ENCODE peak calls at places on chromosomes 1 and 21, in six cellular contexts. One of them, this sample, is unnamed.

GRCh38 chr1:98674075-98674781 is 12.7 kb downstream of the SNX7 start:
- DNase-seq in pancreas: no peak
- DNase-seq in astrocyte of the spinal cord: peak
- DNase-seq in tibial artery: no peak
- DNase-seq in AG09309: peak
- DNase-seq in A549: no peak
- DNase-seq in this sample: no peak

GRCh38 chr1:30654188-30654587 is 69.2 kb downstream of the MATN1 start:
- DNase-seq in pancreas: no peak
- DNase-seq in astrocyte of the spinal cord: no peak
- DNase-seq in tibial artery: no peak
- DNase-seq in AG09309: no peak
- DNase-seq in A549: no peak
- DNase-seq in this sample: no peak

GRCh38 chr1:10825592-10825991 is 29.1 kb upstream of the CASZ1 start:
- DNase-seq in pancreas: no peak
- DNase-seq in astrocyte of the spinal cord: no peak
- DNase-seq in tibial artery: no peak
- DNase-seq in AG09309: no peak
- DNase-seq in A549: no peak
- DNase-seq in this sample: no peak

GRCh38 chr1:161994153-161994814 is 29.4 kb downstream of the OLFML2B start:
- DNase-seq in pancreas: no peak
- DNase-seq in astrocyte of the spinal cord: peak
- DNase-seq in tibial artery: peak
- DNase-seq in AG09309: peak
- DNase-seq in A549: no peak
- DNase-seq in this sample: no peak

GRCh38 chr1:91349524-91349923 is 55.1 kb downstream of the HFM1 start:
- DNase-seq in pancreas: no peak
- DNase-seq in astrocyte of the spinal cord: no peak
- DNase-seq in tibial artery: no peak
- DNase-seq in AG09309: no peak
- DNase-seq in A549: no peak
- DNase-seq in this sample: no peak

GRCh38 chr21:43880111-43880985 is 15.3 kb downstream of the AGPAT3 start:
- DNase-seq in pancreas: peak
- DNase-seq in astrocyte of the spinal cord: peak
- DNase-seq in tibial artery: no peak
- DNase-seq in AG09309: no peak
- DNase-seq in A549: no peak
- DNase-seq in this sample: no peak

GRCh38 chr1:58738873-58739272 is 39.0 kb upstream of the MYSM1 start:
- DNase-seq in pancreas: no peak
- DNase-seq in astrocyte of the spinal cord: no peak
- DNase-seq in tibial artery: peak
- DNase-seq in AG09309: no peak
- DNase-seq in A549: no peak
- DNase-seq in this sample: no peak

GRCh38 chr1:8671313-8671917 is 146.0 kb downstream of the RERE start:
- DNase-seq in pancreas: peak
- DNase-seq in astrocyte of the spinal cord: peak
- DNase-seq in tibial artery: peak
- DNase-seq in AG09309: peak
- DNase-seq in A549: peak
- DNase-seq in this sample: no peak

GRCh38 chr21:43812139-43812821 is 22.9 kb downstream of the RRP1 start:
- DNase-seq in pancreas: no peak
- DNase-seq in astrocyte of the spinal cord: no peak
- DNase-seq in tibial artery: peak
- DNase-seq in AG09309: no peak
- DNase-seq in A549: no peak
- DNase-seq in this sample: no peak

GRCh38 chr1:48644190-48644930 is 132.3 kb downstream of the BEND5 start:
- DNase-seq in pancreas: no peak
- DNase-seq in astrocyte of the spinal cord: no peak
- DNase-seq in tibial artery: no peak
- DNase-seq in AG09309: no peak
- DNase-seq in A549: no peak
- DNase-seq in this sample: no peak

GRCh38 chr1:225710804-225711203 is 57.9 kb upstream of the ENAH start:
- DNase-seq in pancreas: no peak
- DNase-seq in astrocyte of the spinal cord: peak
- DNase-seq in tibial artery: no peak
- DNase-seq in AG09309: no peak
- DNase-seq in A549: peak
- DNase-seq in this sample: no peak

GRCh38 chr1:5982868-5983267 is 9.4 kb downstream of the NPHP4 start:
- DNase-seq in pancreas: no peak
- DNase-seq in astrocyte of the spinal cord: no peak
- DNase-seq in tibial artery: no peak
- DNase-seq in AG09309: no peak
- DNase-seq in A549: no peak
- DNase-seq in this sample: no peak

GRCh38 chr1:53573931-53574330 is 114.7 kb downstream of the DMRTB1 start:
- DNase-seq in pancreas: no peak
- DNase-seq in astrocyte of the spinal cord: no peak
- DNase-seq in tibial artery: no peak
- DNase-seq in AG09309: no peak
- DNase-seq in A549: no peak
- DNase-seq in this sample: no peak

GRCh38 chr1:63643926-63644325 is 50.7 kb downstream of the PGM1 start:
- DNase-seq in pancreas: peak
- DNase-seq in astrocyte of the spinal cord: no peak
- DNase-seq in tibial artery: no peak
- DNase-seq in AG09309: no peak
- DNase-seq in A549: no peak
- DNase-seq in this sample: no peak

GRCh38 chr1:145758116-145758515 is 38.8 kb downstream of the CD160 start:
- DNase-seq in pancreas: no peak
- DNase-seq in astrocyte of the spinal cord: no peak
- DNase-seq in tibial artery: no peak
- DNase-seq in AG09309: no peak
- DNase-seq in A549: no peak
- DNase-seq in this sample: no peak

GRCh38 chr1:116168277-116169032 is 57.3 kb downstream of the MAB21L3 start:
- DNase-seq in pancreas: peak
- DNase-seq in astrocyte of the spinal cord: peak
- DNase-seq in tibial artery: peak
- DNase-seq in AG09309: no peak
- DNase-seq in A549: peak
- DNase-seq in this sample: peak

GRCh38 chr1:33535334-33535733 is 62.9 kb downstream of the ZSCAN20 start:
- DNase-seq in pancreas: no peak
- DNase-seq in astrocyte of the spinal cord: no peak
- DNase-seq in tibial artery: no peak
- DNase-seq in AG09309: no peak
- DNase-seq in A549: no peak
- DNase-seq in this sample: no peak

GRCh38 chr1:198651685-198652400 is 13.0 kb downstream of the PTPRC start:
- DNase-seq in pancreas: no peak
- DNase-seq in astrocyte of the spinal cord: no peak
- DNase-seq in tibial artery: no peak
- DNase-seq in AG09309: no peak
- DNase-seq in A549: no peak
- DNase-seq in this sample: no peak

GRCh38 chr1:235864469-235864868 is 2.2 kb downstream of the LYST start:
- DNase-seq in pancreas: no peak
- DNase-seq in astrocyte of the spinal cord: no peak
- DNase-seq in tibial artery: no peak
- DNase-seq in AG09309: no peak
- DNase-seq in A549: no peak
- DNase-seq in this sample: no peak

GRCh38 chr1:210456731-210457130 is 128.0 kb downstream of the HHAT start:
- DNase-seq in pancreas: no peak
- DNase-seq in astrocyte of the spinal cord: no peak
- DNase-seq in tibial artery: no peak
- DNase-seq in AG09309: no peak
- DNase-seq in A549: no peak
- DNase-seq in this sample: no peak

GRCh38 chr1:231724876-231725647 is 98.5 kb downstream of the DISC1 start:
- DNase-seq in pancreas: no peak
- DNase-seq in astrocyte of the spinal cord: peak
- DNase-seq in tibial artery: no peak
- DNase-seq in AG09309: peak
- DNase-seq in A549: peak
- DNase-seq in this sample: no peak

GRCh38 chr1:77605246-77606026 is 77.0 kb downstream of the ZZZ3 start:
- DNase-seq in pancreas: peak
- DNase-seq in astrocyte of the spinal cord: peak
- DNase-seq in tibial artery: peak
- DNase-seq in AG09309: peak
- DNase-seq in A549: no peak
- DNase-seq in this sample: no peak

GRCh38 chr1:100793661-100794060 is 74.1 kb downstream of the VCAM1 start:
- DNase-seq in pancreas: no peak
- DNase-seq in astrocyte of the spinal cord: no peak
- DNase-seq in tibial artery: no peak
- DNase-seq in AG09309: no peak
- DNase-seq in A549: no peak
- DNase-seq in this sample: no peak

GRCh38 chr1:241774017-241774416 is 74.0 kb upstream of the EXO1 start:
- DNase-seq in pancreas: no peak
- DNase-seq in astrocyte of the spinal cord: no peak
- DNase-seq in tibial artery: no peak
- DNase-seq in AG09309: no peak
- DNase-seq in A549: no peak
- DNase-seq in this sample: no peak

GRCh38 chr1:216447898-216448568 is 24.8 kb upstream of the USH2A start:
- DNase-seq in pancreas: no peak
- DNase-seq in astrocyte of the spinal cord: peak
- DNase-seq in tibial artery: no peak
- DNase-seq in AG09309: no peak
- DNase-seq in A549: no peak
- DNase-seq in this sample: no peak

GRCh38 chr1:232377494-232377770 is 252.5 kb downstream of the SIPA1L2 start:
- DNase-seq in pancreas: peak
- DNase-seq in astrocyte of the spinal cord: peak
- DNase-seq in tibial artery: no peak
- DNase-seq in AG09309: no peak
- DNase-seq in A549: no peak
- DNase-seq in this sample: no peak

GRCh38 chr1:958823-959729 is at the start of gene NOC2L:
- DNase-seq in pancreas: peak
- DNase-seq in astrocyte of the spinal cord: peak
- DNase-seq in tibial artery: peak
- DNase-seq in AG09309: no peak
- DNase-seq in A549: no peak
- DNase-seq in this sample: peak

GRCh38 chr1:173409613-173410012 is 67.5 kb upstream of the PRDX6 start:
- DNase-seq in pancreas: no peak
- DNase-seq in astrocyte of the spinal cord: peak
- DNase-seq in tibial artery: peak
- DNase-seq in AG09309: no peak
- DNase-seq in A549: no peak
- DNase-seq in this sample: peak

GRCh38 chr21:32687946-32688345 is 39.9 kb downstream of the SYNJ1 start:
- DNase-seq in pancreas: no peak
- DNase-seq in astrocyte of the spinal cord: no peak
- DNase-seq in tibial artery: no peak
- DNase-seq in AG09309: no peak
- DNase-seq in A549: no peak
- DNase-seq in this sample: no peak

GRCh38 chr1:6447016-6447817 is 18.8 kb downstream of the TNFRSF25 start:
- DNase-seq in pancreas: no peak
- DNase-seq in astrocyte of the spinal cord: no peak
- DNase-seq in tibial artery: no peak
- DNase-seq in AG09309: no peak
- DNase-seq in A549: no peak
- DNase-seq in this sample: no peak

GRCh38 chr1:221439008-221439733 is 302.7 kb downstream of the DUSP10 start:
- DNase-seq in pancreas: no peak
- DNase-seq in astrocyte of the spinal cord: peak
- DNase-seq in tibial artery: no peak
- DNase-seq in AG09309: no peak
- DNase-seq in A549: peak
- DNase-seq in this sample: no peak

GRCh38 chr1:27528701-27529637 is 39.0 kb upstream of the WASF2 start:
- DNase-seq in pancreas: peak
- DNase-seq in astrocyte of the spinal cord: peak
- DNase-seq in tibial artery: peak
- DNase-seq in AG09309: no peak
- DNase-seq in A549: no peak
- DNase-seq in this sample: no peak
- H3K4me3 ChIP-seq in pancreas: peak
- H3K4me3 ChIP-seq in astrocyte of the spinal cord: no peak
- H3K4me3 ChIP-seq in tibial artery: peak
- H3K4me3 ChIP-seq in AG09309: no peak
- H3K4me3 ChIP-seq in A549: no peak
- H3K4me3 ChIP-seq in this sample: no peak

GRCh38 chr1:243345205-243345604 is 89.4 kb downstream of the SDCCAG8 start:
- DNase-seq in pancreas: no peak
- DNase-seq in astrocyte of the spinal cord: peak
- DNase-seq in tibial artery: no peak
- DNase-seq in AG09309: no peak
- DNase-seq in A549: no peak
- DNase-seq in this sample: no peak
- H3K4me3 ChIP-seq in pancreas: no peak
- H3K4me3 ChIP-seq in astrocyte of the spinal cord: no peak
- H3K4me3 ChIP-seq in tibial artery: no peak
- H3K4me3 ChIP-seq in AG09309: no peak
- H3K4me3 ChIP-seq in A549: no peak
- H3K4me3 ChIP-seq in this sample: no peak

DNA sequence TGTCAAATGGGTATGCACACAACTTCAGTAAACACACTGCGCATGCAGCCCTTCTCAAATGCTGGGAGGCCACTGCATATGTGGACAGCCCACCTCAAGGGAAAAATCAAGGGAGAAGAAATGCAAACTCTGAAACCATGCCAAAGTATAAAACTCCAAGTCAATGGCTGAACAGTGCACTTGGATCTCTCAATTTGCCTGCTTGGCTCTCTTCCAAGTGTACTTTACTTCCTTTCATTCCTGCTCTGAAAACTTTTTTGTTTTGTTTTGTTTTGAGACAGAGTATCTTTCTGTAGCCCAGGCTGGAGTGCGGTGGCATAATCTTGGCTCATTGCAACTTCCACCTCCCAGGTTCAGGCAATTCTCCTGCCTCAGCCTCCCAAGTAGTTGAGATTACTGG is 18.8 kb upstream of the COP1 start:
- DNase-seq in pancreas: no peak
- DNase-seq in astrocyte of the spinal cord: no peak
- DNase-seq in tibial artery: no peak
- DNase-seq in AG09309: no peak
- DNase-seq in A549: no peak
- DNase-seq in this sample: no peak
- H3K4me3 ChIP-seq in pancreas: no peak
- H3K4me3 ChIP-seq in astrocyte of the spinal cord: no peak
- H3K4me3 ChIP-seq in tibial artery: no peak
- H3K4me3 ChIP-seq in AG09309: no peak
- H3K4me3 ChIP-seq in A549: no peak
- H3K4me3 ChIP-seq in this sample: no peak

DNA sequence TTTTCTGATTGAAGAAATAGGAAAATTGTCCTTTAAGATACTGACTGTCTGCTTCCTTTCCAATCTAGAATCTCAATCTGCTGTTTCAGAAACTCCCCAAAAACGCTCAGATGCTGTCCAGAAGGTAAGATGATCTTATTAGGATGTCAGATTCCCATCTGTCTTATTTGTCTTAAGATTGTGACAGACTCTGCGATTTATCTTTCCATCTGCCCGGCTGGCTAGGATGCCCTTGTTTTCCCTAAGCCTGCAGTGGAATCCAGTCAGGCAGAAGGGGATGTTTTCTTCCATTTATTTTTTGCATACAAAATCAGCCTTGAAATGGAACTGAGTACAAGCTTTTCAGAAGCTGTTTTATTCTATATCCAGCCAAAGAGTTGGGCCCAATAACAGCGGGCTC is 96.5 kb downstream of the FMN2 start:
- DNase-seq in pancreas: no peak
- DNase-seq in astrocyte of the spinal cord: no peak
- DNase-seq in tibial artery: no peak
- DNase-seq in AG09309: no peak
- DNase-seq in A549: no peak
- DNase-seq in this sample: no peak
- H3K4me3 ChIP-seq in pancreas: no peak
- H3K4me3 ChIP-seq in astrocyte of the spinal cord: no peak
- H3K4me3 ChIP-seq in tibial artery: no peak
- H3K4me3 ChIP-seq in AG09309: no peak
- H3K4me3 ChIP-seq in A549: no peak
- H3K4me3 ChIP-seq in this sample: no peak

This sample was measured in CD4-positive, alpha-beta memory T cell.